ENCODE peak calls at places on chromosomes 4 and X, in six cellular contexts. One of them, this sample, is unnamed.

GRCh38 chr4:60034371-60034770 is 1165.8 kb upstream of the ADGRL3 start:
- DNase-seq in left ventricle myocardium inferior: no peak
- DNase-seq in lower leg skin: no peak
- DNase-seq in adrenal gland: no peak
- DNase-seq in esophagus muscularis mucosa: no peak
- DNase-seq in AG04449: no peak
- DNase-seq in this sample: no peak

GRCh38 chr4:6349896-6350295 is 80.2 kb downstream of the WFS1 start:
- DNase-seq in adrenal gland: no peak
- DNase-seq in left ventricle myocardium inferior: no peak
- DNase-seq in AG04449: no peak
- DNase-seq in lower leg skin: no peak
- DNase-seq in esophagus muscularis mucosa: no peak
- DNase-seq in this sample: no peak

GRCh38 chrX:100928660-100929613 is at the start of gene XKRX:
- DNase-seq in left ventricle myocardium inferior: peak
- DNase-seq in lower leg skin: peak
- DNase-seq in AG04449: no peak
- DNase-seq in adrenal gland: peak
- DNase-seq in esophagus muscularis mucosa: no peak
- DNase-seq in this sample: peak

GRCh38 chr4:2255501-2256155 is 6.3 kb downstream of the MXD4 start:
- DNase-seq in esophagus muscularis mucosa: peak
- DNase-seq in left ventricle myocardium inferior: peak
- DNase-seq in AG04449: no peak
- DNase-seq in adrenal gland: peak
- DNase-seq in lower leg skin: peak
- DNase-seq in this sample: peak

GRCh38 chrX:153061732-153062131 is 5.5 kb downstream of the PNMA3 start:
- DNase-seq in AG04449: no peak
- DNase-seq in esophagus muscularis mucosa: no peak
- DNase-seq in left ventricle myocardium inferior: no peak
- DNase-seq in adrenal gland: no peak
- DNase-seq in lower leg skin: no peak
- DNase-seq in this sample: no peak

GRCh38 chr4:2390780-2391490 is 27.5 kb downstream of the ZFYVE28 start:
- DNase-seq in esophagus muscularis mucosa: no peak
- DNase-seq in lower leg skin: no peak
- DNase-seq in AG04449: no peak
- DNase-seq in left ventricle myocardium inferior: no peak
- DNase-seq in adrenal gland: no peak
- DNase-seq in this sample: no peak

GRCh38 chr4:67161311-67161710 is 384.0 kb downstream of the CENPC start:
- DNase-seq in adrenal gland: no peak
- DNase-seq in AG04449: no peak
- DNase-seq in lower leg skin: no peak
- DNase-seq in esophagus muscularis mucosa: no peak
- DNase-seq in left ventricle myocardium inferior: no peak
- DNase-seq in this sample: no peak

GRCh38 chr4:20338841-20339240 is 87.1 kb downstream of the SLIT2 start:
- DNase-seq in adrenal gland: no peak
- DNase-seq in AG04449: no peak
- DNase-seq in esophagus muscularis mucosa: no peak
- DNase-seq in left ventricle myocardium inferior: no peak
- DNase-seq in lower leg skin: no peak
- DNase-seq in this sample: no peak

GRCh38 chrX:13283512-13283911 is 36.3 kb downstream of the ATXN3L start:
- DNase-seq in adrenal gland: no peak
- DNase-seq in left ventricle myocardium inferior: no peak
- DNase-seq in esophagus muscularis mucosa: no peak
- DNase-seq in lower leg skin: no peak
- DNase-seq in AG04449: no peak
- DNase-seq in this sample: no peak

GRCh38 chrX:1242901-1243402 is 25.7 kb upstream of the CSF2RA start:
- DNase-seq in esophagus muscularis mucosa: no peak
- DNase-seq in lower leg skin: no peak
- DNase-seq in adrenal gland: no peak
- DNase-seq in AG04449: no peak
- DNase-seq in left ventricle myocardium inferior: no peak
- DNase-seq in this sample: no peak

GRCh38 chrX:120664081-120664480 is 34.2 kb upstream of the C1GALT1C1 start:
- DNase-seq in lower leg skin: no peak
- DNase-seq in esophagus muscularis mucosa: no peak
- DNase-seq in left ventricle myocardium inferior: no peak
- DNase-seq in AG04449: no peak
- DNase-seq in adrenal gland: no peak
- DNase-seq in this sample: no peak

GRCh38 chr4:15250021-15250441 is 177.8 kb upstream of the C1QTNF7 start:
- DNase-seq in adrenal gland: no peak
- DNase-seq in lower leg skin: no peak
- DNase-seq in left ventricle myocardium inferior: peak
- DNase-seq in AG04449: no peak
- DNase-seq in esophagus muscularis mucosa: no peak
- DNase-seq in this sample: no peak

GRCh38 chrX:17631647-17632046 is 105.6 kb upstream of the SCML1 start:
- DNase-seq in AG04449: no peak
- DNase-seq in adrenal gland: no peak
- DNase-seq in lower leg skin: no peak
- DNase-seq in left ventricle myocardium inferior: no peak
- DNase-seq in esophagus muscularis mucosa: no peak
- DNase-seq in this sample: no peak

GRCh38 chrX:17632942-17633341 is 104.4 kb upstream of the SCML1 start:
- DNase-seq in adrenal gland: no peak
- DNase-seq in lower leg skin: no peak
- DNase-seq in AG04449: no peak
- DNase-seq in left ventricle myocardium inferior: no peak
- DNase-seq in esophagus muscularis mucosa: no peak
- DNase-seq in this sample: no peak

GRCh38 chrX:17635231-17635630 is 102.1 kb upstream of the SCML1 start:
- DNase-seq in left ventricle myocardium inferior: no peak
- DNase-seq in esophagus muscularis mucosa: no peak
- DNase-seq in lower leg skin: no peak
- DNase-seq in adrenal gland: no peak
- DNase-seq in AG04449: no peak
- DNase-seq in this sample: no peak

GRCh38 chrX:17634542-17635207 is 102.6 kb upstream of the SCML1 start:
- DNase-seq in lower leg skin: no peak
- DNase-seq in adrenal gland: no peak
- DNase-seq in esophagus muscularis mucosa: no peak
- DNase-seq in left ventricle myocardium inferior: no peak
- DNase-seq in AG04449: no peak
- DNase-seq in this sample: no peak

DNA sequence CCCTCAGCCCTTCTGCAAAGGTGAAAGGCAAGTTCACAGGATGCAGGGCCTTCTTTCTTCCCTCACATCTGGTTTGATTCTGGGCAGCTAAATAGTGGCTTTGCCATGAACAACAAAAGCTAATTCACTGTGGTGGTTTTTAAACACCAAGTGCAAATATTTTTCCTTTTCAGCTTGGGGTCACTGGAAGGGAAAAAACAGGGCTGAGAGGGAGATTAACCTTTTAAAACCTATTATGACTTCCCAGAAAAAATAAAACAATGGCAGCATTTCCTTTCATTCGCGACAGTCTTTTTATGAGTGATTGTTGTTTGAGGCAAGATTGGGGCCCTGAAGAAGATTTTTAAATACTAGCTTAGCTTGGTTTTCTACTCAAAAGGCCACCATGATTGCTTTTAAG is 103.7 kb upstream of the SCML1 start:
- DNase-seq in adrenal gland: no peak
- DNase-seq in esophagus muscularis mucosa: no peak
- DNase-seq in AG04449: no peak
- DNase-seq in left ventricle myocardium inferior: no peak
- DNase-seq in lower leg skin: no peak
- DNase-seq in this sample: no peak
- H3K4me3 ChIP-seq in adrenal gland: no peak
- H3K4me3 ChIP-seq in esophagus muscularis mucosa: no peak
- H3K4me3 ChIP-seq in AG04449: no peak
- H3K4me3 ChIP-seq in left ventricle myocardium inferior: no peak
- H3K4me3 ChIP-seq in lower leg skin: no peak
- H3K4me3 ChIP-seq in this sample: no peak

DNA sequence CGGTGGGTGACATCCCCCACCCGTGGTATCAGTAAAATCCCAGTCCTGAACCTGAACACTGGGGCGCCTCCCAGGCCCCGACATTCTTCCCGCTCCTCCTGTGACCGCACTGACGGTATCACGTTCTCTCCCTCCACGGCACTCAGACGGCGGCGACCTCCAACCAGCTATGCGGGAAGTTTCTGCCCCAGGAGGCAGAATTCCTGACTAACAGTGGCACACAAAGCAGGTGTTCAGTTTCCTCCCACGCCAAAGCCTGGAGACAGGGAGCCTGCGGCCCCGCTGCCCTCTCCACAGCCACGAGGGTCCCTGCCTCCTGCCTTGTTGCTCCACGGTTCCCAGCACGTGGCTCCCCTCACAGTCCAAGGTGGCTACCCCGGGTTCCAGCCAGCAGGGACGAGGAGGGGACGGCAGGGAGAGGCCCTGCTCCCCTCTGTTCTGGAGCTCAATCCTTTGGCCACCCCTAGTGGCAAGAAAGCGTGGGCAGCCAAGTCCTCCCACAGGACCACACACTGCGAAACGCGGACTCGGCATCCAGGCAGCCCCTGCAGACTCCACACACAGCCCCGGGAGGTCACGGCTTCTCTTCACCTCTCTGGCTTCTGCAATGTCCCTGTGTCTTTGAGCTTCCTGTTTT is 15.2 kb downstream of the CTBP1 start:
- DNase-seq in adrenal gland: no peak
- DNase-seq in AG04449: no peak
- DNase-seq in esophagus muscularis mucosa: no peak
- DNase-seq in left ventricle myocardium inferior: peak
- DNase-seq in lower leg skin: no peak
- DNase-seq in this sample: no peak
- TF ChIP-seq CTCF in adrenal gland: no peak
- TF ChIP-seq CTCF in AG04449: peak
- TF ChIP-seq CTCF in esophagus muscularis mucosa: peak
- TF ChIP-seq CTCF in left ventricle myocardium inferior: peak
- TF ChIP-seq CTCF in lower leg skin: no peak
- TF ChIP-seq CTCF in this sample: peak

DNA sequence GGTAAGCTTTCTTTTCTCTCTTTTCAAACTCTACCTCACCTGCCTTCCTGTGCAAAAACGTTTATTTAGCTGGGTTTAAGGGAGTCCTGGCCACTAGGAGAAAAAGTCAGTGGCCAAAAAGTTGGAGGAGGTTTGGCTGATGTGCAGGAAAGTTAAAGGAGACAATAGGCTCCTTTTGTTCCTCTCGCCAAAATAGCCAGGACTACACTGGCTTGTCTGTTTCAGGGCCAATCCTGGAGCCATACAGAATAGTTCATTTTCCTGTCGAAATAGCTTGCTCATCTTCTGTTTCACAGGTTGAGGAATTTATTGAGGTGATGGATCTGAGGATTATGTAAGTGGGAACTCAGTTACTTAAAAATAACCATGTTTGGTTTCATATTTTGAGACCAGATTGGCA is 423 bp downstream of the HEPH start:
- DNase-seq in lower leg skin: no peak
- DNase-seq in AG04449: no peak
- DNase-seq in adrenal gland: no peak
- DNase-seq in esophagus muscularis mucosa: no peak
- DNase-seq in left ventricle myocardium inferior: no peak
- DNase-seq in this sample: no peak
- H3K4me3 ChIP-seq in lower leg skin: no peak
- H3K4me3 ChIP-seq in AG04449: peak
- H3K4me3 ChIP-seq in adrenal gland: peak
- H3K4me3 ChIP-seq in esophagus muscularis mucosa: peak
- H3K4me3 ChIP-seq in left ventricle myocardium inferior: peak
- H3K4me3 ChIP-seq in this sample: no peak

GRCh38 chr4:175561691-175562090 is 250.4 kb downstream of the GPM6A start:
- DNase-seq in lower leg skin: no peak
- DNase-seq in AG04449: no peak
- DNase-seq in esophagus muscularis mucosa: no peak
- DNase-seq in adrenal gland: no peak
- DNase-seq in left ventricle myocardium inferior: no peak
- DNase-seq in this sample: no peak

GRCh38 chr4:175562111-175562510 is 250.0 kb downstream of the GPM6A start:
- DNase-seq in adrenal gland: no peak
- DNase-seq in AG04449: no peak
- DNase-seq in left ventricle myocardium inferior: no peak
- DNase-seq in lower leg skin: no peak
- DNase-seq in esophagus muscularis mucosa: no peak
- DNase-seq in this sample: no peak

GRCh38 chr4:175562537-175562936 is 249.5 kb downstream of the GPM6A start:
- DNase-seq in esophagus muscularis mucosa: no peak
- DNase-seq in lower leg skin: no peak
- DNase-seq in left ventricle myocardium inferior: no peak
- DNase-seq in adrenal gland: no peak
- DNase-seq in AG04449: no peak
- DNase-seq in this sample: no peak

GRCh38 chr4:175560628-175561027 is 251.4 kb downstream of the GPM6A start:
- DNase-seq in lower leg skin: no peak
- DNase-seq in AG04449: no peak
- DNase-seq in adrenal gland: no peak
- DNase-seq in left ventricle myocardium inferior: no peak
- DNase-seq in esophagus muscularis mucosa: no peak
- DNase-seq in this sample: no peak
- TF ChIP-seq CTCF in lower leg skin: no peak
- TF ChIP-seq CTCF in AG04449: no peak
- TF ChIP-seq CTCF in adrenal gland: no peak
- TF ChIP-seq CTCF in left ventricle myocardium inferior: no peak
- TF ChIP-seq CTCF in esophagus muscularis mucosa: peak
- TF ChIP-seq CTCF in this sample: no peak

GRCh38 chr4:122827258-122827887 is 742 bp downstream of the FGF2 start:
- DNase-seq in adrenal gland: no peak
- DNase-seq in AG04449: no peak
- DNase-seq in lower leg skin: no peak
- DNase-seq in left ventricle myocardium inferior: peak
- DNase-seq in esophagus muscularis mucosa: no peak
- DNase-seq in this sample: no peak

GRCh38 chr4:122832732-122833131 is 6.1 kb downstream of the FGF2 start:
- DNase-seq in esophagus muscularis mucosa: peak
- DNase-seq in AG04449: no peak
- DNase-seq in left ventricle myocardium inferior: no peak
- DNase-seq in adrenal gland: no peak
- DNase-seq in lower leg skin: no peak
- DNase-seq in this sample: no peak

GRCh38 chr4:122827899-122828601 is 1.4 kb downstream of the FGF2 start:
- DNase-seq in adrenal gland: no peak
- DNase-seq in left ventricle myocardium inferior: no peak
- DNase-seq in lower leg skin: peak
- DNase-seq in AG04449: no peak
- DNase-seq in esophagus muscularis mucosa: no peak
- DNase-seq in this sample: no peak

GRCh38 chr4:122831515-122832196 is 5.0 kb downstream of the FGF2 start:
- DNase-seq in AG04449: no peak
- DNase-seq in lower leg skin: no peak
- DNase-seq in esophagus muscularis mucosa: no peak
- DNase-seq in adrenal gland: no peak
- DNase-seq in left ventricle myocardium inferior: no peak
- DNase-seq in this sample: no peak

GRCh38 chr4:122830392-122831095 is 3.9 kb downstream of the FGF2 start:
- DNase-seq in AG04449: no peak
- DNase-seq in adrenal gland: no peak
- DNase-seq in esophagus muscularis mucosa: peak
- DNase-seq in lower leg skin: no peak
- DNase-seq in left ventricle myocardium inferior: no peak
- DNase-seq in this sample: no peak
- H3K4me3 ChIP-seq in AG04449: peak
- H3K4me3 ChIP-seq in adrenal gland: no peak
- H3K4me3 ChIP-seq in esophagus muscularis mucosa: no peak
- H3K4me3 ChIP-seq in lower leg skin: no peak
- H3K4me3 ChIP-seq in left ventricle myocardium inferior: no peak
- H3K4me3 ChIP-seq in this sample: no peak

This sample was measured in lung.